ENCODE peak calls at places on chromosome 2, in six cellular contexts. One of them, this sample, is unnamed.

GRCh38 chr2:97911210-97911921 is 84.4 kb downstream of the TMEM131 start:
- DNase-seq in osteoblast: peak; percentile 1
- DNase-seq in neural progenitor cell: no peak
- DNase-seq in IMR-90: peak; percentile 58
- DNase-seq in Peyer's patch: no peak
- DNase-seq in A549: no peak
- DNase-seq in this sample: no peak

GRCh38 chr2:98936133-98936916 is at the start of gene CRACDL:
- DNase-seq in osteoblast: peak; percentile 89
- DNase-seq in neural progenitor cell: peak; percentile 83
- DNase-seq in IMR-90: no peak
- DNase-seq in Peyer's patch: peak; percentile 53
- DNase-seq in A549: no peak
- DNase-seq in this sample: no peak

GRCh38 chr2:175576875-175577274 is 395.4 kb upstream of the ATP5MC3 start:
- DNase-seq in osteoblast: no peak
- DNase-seq in neural progenitor cell: peak; percentile 13
- DNase-seq in IMR-90: no peak
- DNase-seq in Peyer's patch: no peak
- DNase-seq in A549: no peak
- DNase-seq in this sample: no peak

GRCh38 chr2:238238766-238239551 is 879 bp downstream of the HES6 start:
- DNase-seq in osteoblast: peak; percentile 73
- DNase-seq in neural progenitor cell: peak; percentile 49
- DNase-seq in IMR-90: no peak
- DNase-seq in Peyer's patch: peak; percentile 65
- DNase-seq in A549: no peak
- DNase-seq in this sample: peak; percentile 51

GRCh38 chr2:111618577-111618930 is 265.4 kb downstream of the ANAPC1 start:
- DNase-seq in osteoblast: no peak
- DNase-seq in neural progenitor cell: no peak
- DNase-seq in IMR-90: no peak
- DNase-seq in Peyer's patch: no peak
- DNase-seq in A549: no peak
- DNase-seq in this sample: no peak

GRCh38 chr2:42101641-42102605 is 54.1 kb downstream of the PKDCC start:
- DNase-seq in osteoblast: peak; percentile 97
- DNase-seq in neural progenitor cell: peak; percentile 52
- DNase-seq in IMR-90: peak; percentile 93
- DNase-seq in Peyer's patch: peak; percentile 64
- DNase-seq in A549: no peak
- DNase-seq in this sample: no peak

GRCh38 chr2:132670104-132670960 is at the start of gene LYPD1:
- DNase-seq in osteoblast: peak; percentile 80
- DNase-seq in neural progenitor cell: peak; percentile 47
- DNase-seq in IMR-90: no peak
- DNase-seq in Peyer's patch: no peak
- DNase-seq in A549: peak; percentile 38
- DNase-seq in this sample: peak; percentile 65

GRCh38 chr2:11656671-11657101 is 13.3 kb downstream of the NTSR2 start:
- DNase-seq in osteoblast: no peak
- DNase-seq in neural progenitor cell: no peak
- DNase-seq in IMR-90: no peak
- DNase-seq in Peyer's patch: no peak
- DNase-seq in A549: no peak
- DNase-seq in this sample: no peak

GRCh38 chr2:140947236-140947635 is 1183.6 kb downstream of the LRP1B start:
- DNase-seq in osteoblast: no peak
- DNase-seq in neural progenitor cell: no peak
- DNase-seq in IMR-90: no peak
- DNase-seq in Peyer's patch: no peak
- DNase-seq in A549: no peak
- DNase-seq in this sample: no peak

GRCh38 chr2:28544405-28544914 is 48.6 kb downstream of the PLB1 start:
- DNase-seq in osteoblast: no peak
- DNase-seq in neural progenitor cell: peak; percentile 90
- DNase-seq in IMR-90: no peak
- DNase-seq in Peyer's patch: peak; percentile 78
- DNase-seq in A549: no peak
- DNase-seq in this sample: no peak

GRCh38 chr2:12720181-12720580 is 3.4 kb downstream of the TRIB2 start:
- DNase-seq in osteoblast: no peak
- DNase-seq in neural progenitor cell: peak; percentile 14
- DNase-seq in IMR-90: peak; percentile 30
- DNase-seq in Peyer's patch: no peak
- DNase-seq in A549: no peak
- DNase-seq in this sample: no peak
- H3K4me3 ChIP-seq in osteoblast: peak overlapping the region; percentile 93
- H3K4me3 ChIP-seq in neural progenitor cell: peak overlapping the region; percentile 94
- H3K4me3 ChIP-seq in IMR-90: peak overlapping the region; percentile 92
- H3K4me3 ChIP-seq in Peyer's patch: peak overlapping the region; percentile 71
- H3K4me3 ChIP-seq in A549: no peak overlapping the region
- H3K4me3 ChIP-seq in this sample: no peak overlapping the region

DNA sequence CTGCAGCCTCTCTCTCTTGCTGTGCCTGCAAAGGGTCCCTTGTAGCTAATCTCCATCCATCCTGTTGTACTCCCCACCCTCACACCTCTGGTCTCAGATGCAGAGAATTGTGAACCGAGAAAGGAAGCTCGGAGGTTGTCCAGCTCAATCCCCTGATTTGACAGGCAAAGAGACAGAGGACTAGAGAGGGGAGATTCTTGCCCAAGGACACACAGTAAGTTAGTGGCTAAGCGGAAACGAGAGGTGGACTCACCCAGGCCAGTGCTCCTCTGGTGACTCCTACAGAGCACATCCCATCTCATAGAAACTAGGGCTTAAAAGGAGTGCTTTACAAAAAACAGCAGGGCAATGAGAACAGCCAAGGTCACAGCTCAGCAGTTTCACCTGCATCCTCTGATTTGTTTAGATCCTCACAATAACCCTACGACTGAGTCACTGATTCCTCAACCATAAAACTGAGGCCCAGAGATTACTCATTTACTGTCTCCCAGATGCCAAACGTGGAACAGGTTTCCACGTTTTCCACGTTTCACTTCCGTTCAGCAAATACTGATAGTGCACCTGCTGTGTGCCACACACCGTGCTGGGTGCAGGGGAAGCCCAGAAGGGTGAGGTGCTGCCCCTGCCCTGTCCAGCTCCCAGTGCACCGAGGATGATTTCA is 22.1 kb downstream of the EHD3 start:
- DNase-seq in osteoblast: no peak
- DNase-seq in neural progenitor cell: no peak
- DNase-seq in IMR-90: peak; percentile 35
- DNase-seq in Peyer's patch: no peak
- DNase-seq in A549: no peak
- DNase-seq in this sample: no peak
- H3K4me3 ChIP-seq in osteoblast: no peak overlapping the region
- H3K4me3 ChIP-seq in neural progenitor cell: no peak overlapping the region
- H3K4me3 ChIP-seq in IMR-90: no peak overlapping the region
- H3K4me3 ChIP-seq in Peyer's patch: peak overlapping the region; percentile 21
- H3K4me3 ChIP-seq in A549: no peak overlapping the region
- H3K4me3 ChIP-seq in this sample: no peak overlapping the region

GRCh38 chr2:26942543-26943295 is 27.7 kb upstream of the MAPRE3 start:
- DNase-seq in osteoblast: peak; percentile 95
- DNase-seq in neural progenitor cell: peak; percentile 80
- DNase-seq in IMR-90: peak; percentile 48
- DNase-seq in Peyer's patch: peak; percentile 67
- DNase-seq in A549: peak; percentile 78
- DNase-seq in this sample: no peak
- H3K4me3 ChIP-seq in osteoblast: no peak overlapping the region
- H3K4me3 ChIP-seq in neural progenitor cell: no peak overlapping the region
- H3K4me3 ChIP-seq in IMR-90: no peak overlapping the region
- H3K4me3 ChIP-seq in Peyer's patch: no peak overlapping the region
- H3K4me3 ChIP-seq in A549: no peak overlapping the region
- H3K4me3 ChIP-seq in this sample: no peak overlapping the region

DNA sequence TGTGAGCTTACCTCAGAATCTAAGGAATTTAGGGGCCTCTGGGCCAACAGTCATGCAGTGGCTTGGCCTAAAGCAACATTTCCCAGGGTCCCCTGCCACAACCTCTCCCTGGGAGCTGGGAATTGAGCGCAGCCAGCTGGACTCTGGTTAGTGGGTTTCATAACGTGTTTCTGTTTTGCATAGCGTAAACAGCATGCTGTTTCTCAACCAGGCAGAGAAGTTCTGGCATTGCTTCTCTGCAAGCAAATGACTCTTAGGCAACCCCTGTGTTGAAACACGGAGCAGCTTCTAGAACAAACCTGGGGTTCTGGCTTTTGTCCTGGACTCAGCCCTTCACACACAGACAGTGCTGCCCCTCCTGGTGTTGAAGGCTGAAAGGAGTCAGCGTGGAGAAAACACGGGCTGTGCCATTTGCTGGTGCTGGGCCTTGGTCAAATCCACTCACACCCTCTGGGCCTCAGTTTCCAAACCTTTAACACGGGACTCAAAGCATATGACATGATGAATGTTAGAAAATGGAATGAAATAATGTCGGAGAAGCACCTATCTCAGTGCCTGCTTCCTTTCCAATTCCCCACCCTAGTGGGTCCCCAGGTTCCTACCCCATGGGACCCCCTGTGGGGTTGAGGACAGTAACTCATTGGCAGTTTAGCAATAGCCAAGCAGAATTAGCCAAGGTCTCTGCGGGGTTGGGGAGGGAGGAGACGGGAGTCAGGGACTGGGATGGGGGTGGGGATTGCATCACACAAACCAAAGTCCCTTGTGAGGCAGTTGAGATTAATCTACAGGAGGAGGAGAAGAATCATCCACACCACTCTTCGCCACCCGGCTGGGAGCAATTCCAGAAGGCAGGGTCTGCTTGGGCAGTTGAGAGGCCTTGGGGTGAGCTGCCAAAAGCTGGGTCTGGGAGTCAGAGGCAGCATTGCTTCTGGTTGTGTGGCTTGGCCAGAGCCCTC is 30.2 kb upstream of the IL1R2 start:
- DNase-seq in osteoblast: peak; percentile 88
- DNase-seq in neural progenitor cell: no peak
- DNase-seq in IMR-90: peak; percentile 96
- DNase-seq in Peyer's patch: no peak
- DNase-seq in A549: no peak
- DNase-seq in this sample: no peak
- H3K4me3 ChIP-seq in osteoblast: peak overlapping the region; percentile 49
- H3K4me3 ChIP-seq in neural progenitor cell: no peak overlapping the region
- H3K4me3 ChIP-seq in IMR-90: no peak overlapping the region
- H3K4me3 ChIP-seq in Peyer's patch: no peak overlapping the region
- H3K4me3 ChIP-seq in A549: no peak overlapping the region
- H3K4me3 ChIP-seq in this sample: no peak overlapping the region

DNA sequence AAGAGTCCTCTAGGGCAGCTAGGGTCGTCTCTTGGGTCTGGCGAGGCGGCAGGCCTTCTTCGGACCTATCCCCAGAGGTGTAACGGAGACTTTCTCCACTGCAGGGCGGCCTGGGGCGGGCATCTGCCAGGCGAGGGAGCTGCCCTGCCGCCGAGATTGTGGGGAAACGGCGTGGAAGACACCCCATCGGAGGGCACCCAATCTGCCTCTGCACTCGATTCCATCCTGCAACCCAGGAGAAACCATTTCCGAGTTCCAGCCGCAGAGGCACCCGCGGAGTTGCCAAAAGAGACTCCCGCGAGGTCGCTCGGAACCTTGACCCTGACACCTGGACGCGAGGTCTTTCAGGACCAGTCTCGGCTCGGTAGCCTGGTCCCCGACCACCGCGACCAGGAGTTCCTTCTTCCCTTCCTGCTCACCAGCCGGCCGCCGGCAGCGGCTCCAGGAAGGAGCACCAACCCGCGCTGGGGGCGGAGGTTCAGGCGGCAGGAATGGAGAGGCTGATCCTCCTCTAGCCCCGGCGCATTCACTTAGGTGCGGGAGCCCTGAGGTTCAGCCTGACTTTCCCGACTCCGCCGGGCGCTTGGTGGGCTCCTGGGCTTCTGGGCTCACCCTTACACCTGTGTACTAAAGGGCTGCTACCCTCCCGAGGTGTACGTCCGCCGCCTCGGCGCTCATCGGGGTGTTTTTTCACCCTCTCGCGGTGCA is 8.2 kb downstream of the SIX2 start:
- DNase-seq in osteoblast: peak; percentile 89
- DNase-seq in neural progenitor cell: peak; percentile 73
- DNase-seq in IMR-90: no peak
- DNase-seq in Peyer's patch: no peak
- DNase-seq in A549: no peak
- DNase-seq in this sample: no peak
- H3K4me3 ChIP-seq in osteoblast: peak overlapping the region; percentile 61
- H3K4me3 ChIP-seq in neural progenitor cell: peak overlapping the region; percentile 44
- H3K4me3 ChIP-seq in IMR-90: no peak overlapping the region
- H3K4me3 ChIP-seq in Peyer's patch: peak overlapping the region; percentile 22
- H3K4me3 ChIP-seq in A549: no peak overlapping the region
- H3K4me3 ChIP-seq in this sample: no peak overlapping the region

GRCh38 chr2:36663851-36664715 is 32.4 kb upstream of the VIT start:
- DNase-seq in osteoblast: peak; percentile 65
- DNase-seq in neural progenitor cell: peak; percentile 67
- DNase-seq in IMR-90: peak; percentile 71
- DNase-seq in Peyer's patch: no peak
- DNase-seq in A549: peak; percentile 85
- DNase-seq in this sample: no peak
- H3K4me3 ChIP-seq in osteoblast: no peak overlapping the region
- H3K4me3 ChIP-seq in neural progenitor cell: no peak overlapping the region
- H3K4me3 ChIP-seq in IMR-90: no peak overlapping the region
- H3K4me3 ChIP-seq in Peyer's patch: no peak overlapping the region
- H3K4me3 ChIP-seq in A549: no peak overlapping the region
- H3K4me3 ChIP-seq in this sample: no peak overlapping the region

This sample was measured in RWPE2.